ENCODE peak calls at places on chromosome 9, in four cellular contexts. H, W, K and R are unnamed samples.

GRCh38 chr9:101736723-101737122 is 1.7 kb downstream of the GRIN3A start:
- DNase-seq in H (no peak), W (peak), K (peak), R (no peak)

GRCh38 chr9:120558454-120558853 is 21.5 kb downstream of the CDK5RAP2 start:
- DNase-seq in H (no peak), W (no peak), K (no peak), R (no peak)

GRCh38 chr9:79862921-79863890 is 291.4 kb downstream of the TLE4 start:
- DNase-seq in H (no peak), W (no peak), K (no peak), R (no peak)

GRCh38 chr9:7239708-7240107 is 481.9 kb downstream of the KDM4C start:
- DNase-seq in H (no peak), W (no peak), K (no peak), R (no peak)

GRCh38 chr9:135290086-135290485 is 189.5 kb upstream of the PPP1R26 start:
- DNase-seq in H (no peak), W (no peak), K (no peak), R (no peak)

GRCh38 chr9:70954126-70954525 is 167.3 kb downstream of the TRPM3 start:
- DNase-seq in H (peak), W (peak), K (no peak), R (peak)

GRCh38 chr9:70229579-70229978 is 29.2 kb upstream of the SMC5 start:
- DNase-seq in H (no peak), W (peak), K (no peak), R (no peak)

GRCh38 chr9:4861145-4861544 is 68.4 kb downstream of the RCL1 start:
- DNase-seq in H (no peak), W (no peak), K (no peak), R (no peak)

GRCh38 chr9:117224676-117225075 is 190.2 kb downstream of the ASTN2 start:
- DNase-seq in H (no peak), W (no peak), K (no peak), R (no peak)

GRCh38 chr9:72895122-72895521 is 57.7 kb downstream of the ALDH1A1 start:
- DNase-seq in H (no peak), W (no peak), K (no peak), R (no peak)

GRCh38 chr9:27618066-27618465 is 44.8 kb upstream of the C9orf72 start:
- DNase-seq in H (no peak), W (no peak), K (no peak), R (no peak)

GRCh38 chr9:75941577-75942311 is 51.3 kb downstream of the PCSK5 start:
- DNase-seq in H (no peak), W (no peak), K (no peak), R (no peak)

GRCh38 chr9:33785914-33786313 is 9.4 kb upstream of the PRSS3 start:
- DNase-seq in H (no peak), W (peak), K (no peak), R (no peak)

GRCh38 chr9:35733109-35733541 is 659 bp downstream of the CREB3 start:
- DNase-seq in H (no peak), W (peak), K (no peak), R (no peak)
- TF ChIP-seq CTCF in H (no peak), W (no peak), K (no peak), R (no peak)

DNA sequence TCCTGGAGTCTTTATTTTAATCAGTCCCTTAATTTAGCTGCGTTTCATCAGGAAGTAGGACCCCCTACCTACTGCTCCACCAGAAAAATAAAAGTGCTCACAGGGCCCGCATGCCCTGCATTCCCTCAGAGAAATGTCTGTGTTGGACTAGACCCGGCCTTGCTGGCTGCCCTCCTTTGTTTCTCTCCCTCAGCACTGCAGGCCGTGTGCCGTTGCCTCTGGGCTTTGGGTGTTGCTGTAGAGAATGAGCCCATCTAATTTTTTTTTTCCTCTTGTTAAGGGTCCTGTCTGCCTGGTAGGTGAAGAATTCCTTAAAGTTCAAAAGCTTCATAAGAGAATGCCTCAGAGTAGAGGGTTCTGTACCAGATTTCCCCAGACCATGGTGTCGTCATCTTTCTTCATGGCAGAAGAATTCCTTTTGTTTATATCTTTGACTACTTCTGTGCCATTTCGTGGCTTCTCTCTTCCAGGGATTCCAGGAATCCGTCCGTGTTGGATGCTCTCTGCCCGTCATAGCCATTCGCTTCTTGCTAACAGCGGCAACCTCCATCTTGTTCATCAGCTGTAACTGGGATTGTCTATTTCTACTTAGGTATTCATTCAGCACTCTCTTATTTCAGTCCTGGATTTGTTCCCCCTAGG is 49.8 kb upstream of the ANGPTL2 start:
- DNase-seq in H (no peak), W (no peak), K (no peak), R (no peak)
- TF ChIP-seq CTCF in H (no peak), W (no peak), K (no peak), R (no peak)

GRCh38 chr9:124813496-124814177 is 36.7 kb downstream of the OLFML2A start:
- DNase-seq in H (no peak), W (no peak), K (no peak), R (no peak)

GRCh38 chr9:124813041-124813440 is 36.1 kb downstream of the OLFML2A start:
- DNase-seq in H (no peak), W (no peak), K (no peak), R (no peak)

GRCh38 chr9:124814178-124814535 is 37.2 kb downstream of the OLFML2A start:
- DNase-seq in H (no peak), W (no peak), K (no peak), R (no peak)

GRCh38 chr9:124810513-124811355 is 33.8 kb downstream of the OLFML2A start:
- DNase-seq in H (no peak), W (peak), K (no peak), R (no peak)

GRCh38 chr9:124812401-124813016 is 35.6 kb downstream of the OLFML2A start:
- DNase-seq in H (peak), W (peak), K (no peak), R (no peak)
- TF ChIP-seq CTCF in H (no peak), W (no peak), K (no peak), R (no peak)

DNA sequence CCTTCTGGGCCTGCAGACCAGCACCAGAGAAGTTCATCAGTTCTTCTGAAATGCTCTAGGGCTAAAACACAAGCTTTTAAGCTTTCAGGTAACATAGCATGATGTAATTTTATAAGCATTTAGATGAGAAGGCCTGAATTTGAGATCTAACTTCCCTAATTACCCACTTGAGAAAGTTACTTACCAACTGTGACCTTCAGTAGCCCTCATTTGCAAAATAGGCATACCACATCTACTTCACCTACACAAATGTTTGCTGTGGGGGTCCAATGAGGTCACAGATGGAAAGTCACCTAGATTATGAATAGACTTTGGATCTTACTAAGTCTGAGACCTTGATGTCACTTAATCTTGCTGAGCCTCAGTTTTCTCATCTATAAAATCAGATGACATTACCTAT is 36.5 kb downstream of the FBXO10 start:
- DNase-seq in H (no peak), W (no peak), K (no peak), R (no peak)
- TF ChIP-seq CTCF in H (no peak), W (no peak), K (no peak), R (no peak)

GRCh38 chr9:132166599-132166998 is 4.7 kb downstream of the NTNG2 start:
- DNase-seq in H (no peak), W (no peak), K (no peak), R (no peak)
- TF ChIP-seq CTCF in H (peak), W (no peak), K (peak), R (no peak)

DNA sequence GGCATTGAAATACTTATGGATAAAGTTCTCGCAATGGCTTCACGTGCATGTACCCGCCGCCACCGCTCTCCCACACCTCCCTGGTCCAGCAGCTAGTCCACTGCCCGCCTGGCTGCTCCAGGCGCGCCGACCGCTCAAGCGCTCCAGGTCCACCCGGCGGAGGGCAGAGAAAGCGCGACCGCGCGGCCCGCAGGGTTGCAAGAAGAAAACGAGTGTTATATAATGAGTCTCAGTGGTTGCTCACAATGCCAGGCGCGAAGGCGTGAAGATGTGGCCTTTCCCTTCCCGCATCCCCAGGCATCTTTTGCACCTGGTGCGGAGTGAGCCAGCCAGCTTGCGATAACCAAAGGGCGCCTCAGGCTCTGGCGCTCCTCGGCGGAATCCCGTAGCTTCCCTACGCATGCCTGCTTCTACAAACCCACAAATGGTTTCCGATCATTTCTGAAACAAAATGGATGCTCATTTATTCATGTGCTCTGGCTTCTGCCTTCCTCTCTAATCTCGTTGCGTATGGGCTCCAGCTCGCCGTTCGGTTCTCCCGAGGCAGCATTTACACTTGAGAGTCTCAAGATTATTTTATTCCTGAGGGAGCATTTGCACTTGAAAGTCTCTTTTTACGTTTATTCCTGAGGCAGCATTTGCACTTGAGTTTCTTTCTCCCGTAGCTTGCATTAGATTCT is 25.7 kb downstream of the CDKN2A start:
- DNase-seq in H (no peak), W (peak), K (no peak), R (no peak)
- TF ChIP-seq CTCF in H (no peak), W (no peak), K (peak), R (no peak)

DNA sequence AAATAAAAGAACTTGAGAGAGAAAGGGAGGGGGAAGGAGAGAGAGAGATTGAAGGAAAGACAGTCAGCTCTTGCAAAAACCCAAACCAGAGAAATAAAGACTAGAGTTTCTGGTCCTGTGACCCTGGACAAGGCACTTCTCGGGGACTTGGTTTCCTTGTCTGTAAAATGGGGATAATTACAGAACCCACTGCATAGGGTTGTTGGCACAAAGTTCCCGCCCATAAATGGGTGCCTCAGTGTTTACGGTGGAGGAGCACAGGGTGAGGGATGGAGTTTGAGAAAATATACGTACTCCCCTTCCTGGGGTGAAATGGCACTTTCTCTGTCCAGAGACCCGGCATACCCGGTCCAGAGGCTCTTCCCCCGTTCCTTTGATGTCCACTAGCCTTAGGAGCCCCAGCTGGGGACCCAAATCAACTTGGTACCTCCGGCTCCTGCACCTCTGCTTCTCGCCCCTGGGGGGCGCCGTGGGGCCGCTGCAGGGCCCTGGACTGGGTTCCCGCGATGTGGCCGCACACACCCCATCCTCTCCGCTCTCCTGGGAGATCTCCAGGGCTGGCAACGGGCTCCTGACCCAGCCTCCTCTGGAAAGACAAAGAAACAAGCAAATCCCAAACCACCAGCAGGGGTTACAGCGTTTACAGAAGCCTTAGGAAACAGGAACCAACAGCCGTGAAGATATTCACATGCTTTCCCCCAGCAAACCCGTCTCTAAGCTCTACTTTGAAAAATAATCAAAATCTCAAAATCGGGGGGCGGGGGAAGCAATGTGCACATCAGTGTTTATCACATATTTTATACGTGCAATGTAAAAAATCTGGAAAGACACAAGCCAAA is 26.3 kb downstream of the PTGES start:
- DNase-seq in H (peak), W (peak), K (peak), R (peak)
- TF ChIP-seq CTCF in H (peak), W (peak), K (peak), R (peak)

DNA sequence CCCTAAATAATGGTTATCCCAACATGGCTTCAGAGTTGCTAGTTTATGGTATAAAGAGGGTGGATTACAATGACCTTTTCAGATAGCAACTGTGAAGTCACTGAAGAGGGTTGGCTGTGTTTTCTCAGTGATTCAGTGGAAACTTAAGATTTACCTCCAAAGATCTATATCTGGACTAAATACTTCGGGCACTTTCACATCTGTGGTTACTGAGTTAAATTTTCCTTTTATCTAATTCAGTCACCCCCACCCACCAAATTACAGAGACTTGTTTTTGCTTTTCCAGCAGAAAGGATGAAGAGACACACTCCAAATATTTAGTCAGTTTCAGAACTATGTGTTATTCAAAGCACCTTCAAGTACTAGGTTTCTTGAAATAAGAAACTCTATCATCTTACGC is 573.2 kb downstream of the CCDC171 start:
- DNase-seq in H (no peak), W (peak), K (no peak), R (no peak)
- TF ChIP-seq CTCF in H (no peak), W (no peak), K (no peak), R (no peak)

GRCh38 chr9:37410969-37411785 is 11.3 kb upstream of the GRHPR start:
- DNase-seq in H (no peak), W (peak), K (no peak), R (no peak)
- TF ChIP-seq CTCF in H (peak), W (peak), K (peak), R (peak)

GRCh38 chr9:110455860-110456259 is 118.2 kb upstream of the TXNDC8 start:
- DNase-seq in H (no peak), W (no peak), K (no peak), R (no peak)

GRCh38 chr9:110457245-110457644 is 119.6 kb upstream of the TXNDC8 start:
- DNase-seq in H (no peak), W (no peak), K (no peak), R (no peak)

DNA sequence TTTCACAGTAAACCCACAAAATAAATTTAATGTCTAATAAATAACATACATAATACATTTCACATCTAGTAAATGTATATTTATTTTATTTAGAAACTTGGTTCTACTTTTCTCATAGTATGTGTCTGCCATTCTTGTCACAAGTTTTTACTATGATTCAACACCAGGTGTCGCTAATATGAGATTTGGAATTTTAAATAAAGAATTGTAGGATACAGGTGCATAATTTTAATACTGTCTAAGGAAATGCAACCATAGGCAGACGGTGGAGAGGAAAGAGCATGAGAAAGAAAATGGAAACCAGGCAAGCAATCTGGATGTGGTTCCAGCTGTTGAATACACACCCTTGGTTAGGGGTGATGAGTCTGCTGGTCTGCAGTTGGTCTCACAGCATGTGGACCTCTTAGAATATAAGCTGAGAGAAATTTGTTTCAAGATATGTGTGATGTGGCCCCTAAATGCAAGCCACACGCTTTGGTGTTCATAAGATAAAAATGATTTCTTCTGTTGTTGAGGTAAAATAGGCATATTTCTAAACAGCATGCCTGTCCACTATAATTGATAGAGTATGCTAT is 114.7 kb upstream of the TXNDC8 start:
- DNase-seq in H (no peak), W (peak), K (no peak), R (no peak)
- TF ChIP-seq CTCF in H (no peak), W (peak), K (peak), R (peak)